ENCODE peak calls at places on chromosome 12, in eight cellular contexts. G is SK-N-SH; Z is OCI-LY7; E is BE2C; U is heart left ventricle; T is CD8-positive, alpha-beta T cell; O is lower lobe of right lung; W is A549. V is an unnamed sample. For H3K9me3, the result is how much of the 10 kb centered on the place peaks cover.

GRCh38 chr12:57456145-57456700 is 1.1 kb downstream of the INHBE start:
- DNase-seq in U (no peak), T (peak), W (peak), G (no peak), E (peak), O (no peak), Z (peak), V (no peak)

GRCh38 chr12:118436986-118437385 is 60.6 kb downstream of the SUDS3 start:
- DNase-seq in T (no peak), G (no peak), W (no peak), O (no peak), Z (no peak), E (no peak), U (no peak), V (no peak)

GRCh38 chr12:65994318-65994717 is 136.2 kb downstream of the LLPH start:
- DNase-seq in E (no peak), O (no peak), G (no peak), W (no peak), Z (no peak), U (no peak), T (no peak), V (no peak)

GRCh38 chr12:50618864-50619609 is 114.3 kb downstream of the DIP2B start:
- DNase-seq in W (no peak), Z (no peak), G (no peak), T (no peak), O (no peak), E (no peak), U (no peak), V (no peak)

GRCh38 chr12:72957454-72957853 is 685.3 kb downstream of the TRHDE start:
- DNase-seq in W (no peak), U (no peak), E (no peak), Z (no peak), T (no peak), O (no peak), G (no peak), V (no peak)

GRCh38 chr12:119683413-119683812 is 15.5 kb downstream of the PRKAB1 start:
- DNase-seq in U (no peak), T (no peak), Z (no peak), W (no peak), E (no peak), O (no peak), G (no peak), V (no peak)

GRCh38 chr12:98291828-98292227 is 223.6 kb upstream of the TMPO start:
- DNase-seq in Z (no peak), T (no peak), W (no peak), O (no peak), U (no peak), G (no peak), E (no peak), V (no peak)

GRCh38 chr12:66693901-66694513 is 15.1 kb upstream of the GRIP1 start:
- DNase-seq in O (no peak), Z (peak), G (peak), W (peak), U (no peak), T (no peak), E (peak), V (no peak)

GRCh38 chr12:75481774-75482173 is 1.2 kb downstream of the GLIPR1 start:
- DNase-seq in G (no peak), U (no peak), T (no peak), E (no peak), O (no peak), W (no peak), Z (peak), V (no peak)

GRCh38 chr12:52634266-52635056 is 16.1 kb upstream of the KRT73 start:
- DNase-seq in O (no peak), Z (no peak), W (no peak), E (no peak), U (peak), T (peak), G (no peak), V (no peak)

GRCh38 chr12:34288963-34289345 is 266.7 kb downstream of the ALG10 start:
- DNase-seq in T (no peak), G (no peak), Z (no peak), O (no peak), U (no peak), E (no peak), W (no peak), V (no peak)

GRCh38 chr12:34287437-34287836 is 265.1 kb downstream of the ALG10 start:
- DNase-seq in W (no peak), T (no peak), Z (no peak), O (no peak), E (no peak), U (no peak), G (peak), V (no peak)

GRCh38 chr12:34289431-34290190 is 267.3 kb downstream of the ALG10 start:
- DNase-seq in Z (no peak), W (no peak), U (peak), T (peak), O (peak), E (no peak), G (no peak), V (peak)

GRCh38 chr12:34286934-34287333 is 264.6 kb downstream of the ALG10 start:
- DNase-seq in W (no peak), G (peak), O (no peak), U (no peak), E (no peak), Z (no peak), T (no peak), V (no peak)

GRCh38 chr12:34287986-34288962 is 266.0 kb downstream of the ALG10 start:
- DNase-seq in G (no peak), U (peak), Z (no peak), T (no peak), W (no peak), O (peak), E (no peak), V (no peak)
- H3K9me3 ChIP-seq in G (under half), U (under half), Z (under half), T (under half), W (under half), O (under half), E (under half), V (under half)

DNA sequence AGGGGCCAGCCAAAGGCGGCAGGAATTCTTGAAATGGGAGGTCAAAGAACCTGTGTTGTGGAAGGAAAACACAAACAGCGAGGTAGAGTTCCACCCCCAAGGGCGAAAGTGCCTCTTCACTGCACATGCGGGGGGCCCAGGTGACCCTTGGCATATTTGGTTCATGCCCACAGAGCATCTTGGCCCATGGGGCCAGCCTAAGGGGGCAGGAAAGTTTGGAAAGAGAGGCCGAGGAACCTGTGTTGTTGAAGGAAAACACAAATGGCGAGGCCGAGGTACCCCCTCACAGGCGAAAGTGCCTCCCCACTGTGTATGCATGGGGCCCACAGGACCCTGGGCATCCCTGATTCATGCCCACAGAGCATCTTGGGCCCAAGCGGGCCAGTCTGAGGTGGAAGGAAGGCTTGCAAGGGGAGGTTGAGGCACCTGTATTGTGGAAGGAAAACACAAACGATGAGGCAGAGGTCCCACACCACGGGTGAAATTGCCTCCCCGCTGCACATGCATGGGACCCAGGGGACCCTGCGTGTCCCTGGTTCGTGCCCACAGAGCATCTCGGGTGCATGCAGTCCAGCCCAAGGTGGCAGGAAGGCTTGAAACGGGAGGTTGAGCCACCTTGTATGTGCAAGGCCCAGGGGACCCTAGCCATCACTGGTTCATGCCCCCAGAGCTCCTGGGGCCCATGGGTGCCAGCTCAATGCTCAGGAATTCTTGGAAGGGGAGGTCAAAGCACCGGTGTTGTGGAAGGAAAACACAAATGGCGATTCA is 384.1 kb downstream of the ALG10 start:
- DNase-seq in O (peak), G (peak), E (peak), T (peak), U (peak), Z (no peak), W (no peak), V (peak)
- H3K9me3 ChIP-seq in O (half or more), G (under half), E (under half), T (under half), U (under half), Z (under half), W (under half), V (under half)

GRCh38 chr12:32047357-32047828 is 59.3 kb upstream of the BICD1 start:
- DNase-seq in U (no peak), W (no peak), O (no peak), T (no peak), Z (no peak), G (no peak), E (no peak), V (no peak)
- H3K9me3 ChIP-seq in U (under half), W (under half), O (under half), T (under half), Z (under half), G (under half), E (under half), V (under half)

DNA sequence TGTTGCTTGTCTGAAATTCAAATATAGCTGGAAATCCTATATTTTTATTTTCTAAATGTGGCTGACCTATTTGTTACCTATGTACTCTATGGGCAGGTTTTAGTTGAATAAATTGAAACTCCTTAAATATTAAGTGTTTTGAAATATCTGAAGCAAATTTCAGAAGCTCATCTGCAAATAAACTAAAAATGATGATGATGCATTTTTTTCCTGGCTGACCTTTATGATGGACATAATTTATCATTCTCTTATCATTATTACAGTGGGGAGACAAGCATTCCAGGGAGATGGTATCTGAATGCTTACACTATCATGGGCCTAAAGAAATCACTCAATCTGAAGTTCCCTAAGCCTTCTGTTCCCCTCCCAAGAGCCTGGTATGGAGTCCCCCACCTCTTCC is 1225.2 kb downstream of the AACS start:
- DNase-seq in T (no peak), G (no peak), E (no peak), O (no peak), Z (no peak), U (no peak), W (no peak), V (no peak)
- H3K9me3 ChIP-seq in T (under half), G (under half), E (under half), O (under half), Z (under half), U (under half), W (under half), V (under half)

DNA sequence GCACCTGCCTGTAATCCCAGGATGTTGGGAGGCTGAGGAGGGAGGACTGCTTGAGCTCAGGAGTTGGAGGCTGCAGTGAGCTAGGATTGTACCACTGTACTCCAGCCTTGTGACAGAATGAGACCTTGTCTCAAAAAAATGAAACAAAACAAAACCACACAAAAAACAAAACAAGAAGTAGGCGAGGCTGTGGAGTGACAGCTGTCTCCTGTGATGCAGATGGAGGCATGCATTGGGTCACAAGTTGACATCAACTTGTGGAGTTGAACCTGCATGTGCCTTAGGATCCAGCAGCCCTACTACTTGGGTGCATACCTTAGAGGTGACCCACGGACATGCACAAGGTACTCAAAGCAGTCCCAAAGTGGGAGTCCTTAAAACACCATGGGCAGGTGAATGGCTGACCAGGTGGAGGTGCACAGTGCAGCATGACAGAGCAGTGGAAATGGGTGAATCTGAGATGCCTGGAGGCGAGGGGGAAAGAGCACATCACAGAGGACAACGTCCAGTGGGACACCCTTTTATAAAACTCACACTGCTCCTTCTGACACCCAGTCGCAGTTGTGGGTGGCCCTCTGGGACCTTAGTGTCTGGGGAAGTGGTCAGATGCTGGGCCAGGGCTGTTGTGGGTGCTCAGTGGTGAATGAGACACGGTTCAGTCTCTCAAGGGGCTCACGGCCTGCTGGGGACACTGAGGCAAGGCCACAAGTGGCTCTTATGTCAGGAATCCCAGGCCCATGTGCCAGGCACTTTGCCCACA is 12.7 kb downstream of the PLBD2 start:
- DNase-seq in U (no peak), G (no peak), W (no peak), Z (no peak), T (no peak), E (no peak), O (no peak), V (no peak)
- H3K9me3 ChIP-seq in U (under half), G (under half), W (under half), Z (under half), T (under half), E (under half), O (under half), V (under half)

GRCh38 chr12:34368079-34368478 is 345.8 kb downstream of the ALG10 start:
- DNase-seq in E (no peak), U (no peak), Z (no peak), T (no peak), W (no peak), O (no peak), G (no peak), V (no peak)

GRCh38 chr12:34373926-34374325 is 351.6 kb downstream of the ALG10 start:
- DNase-seq in G (no peak), U (no peak), E (no peak), W (no peak), Z (no peak), O (no peak), T (no peak), V (no peak)

GRCh38 chr12:34372003-34372402 is 349.7 kb downstream of the ALG10 start:
- DNase-seq in W (no peak), O (no peak), E (no peak), Z (no peak), T (no peak), U (no peak), G (no peak), V (no peak)

GRCh38 chr12:34376133-34376799 is 354.0 kb downstream of the ALG10 start:
- DNase-seq in G (no peak), W (no peak), E (no peak), U (no peak), O (no peak), T (no peak), Z (no peak), V (no peak)

GRCh38 chr12:34371050-34371449 is 348.8 kb downstream of the ALG10 start:
- DNase-seq in T (no peak), G (no peak), O (no peak), Z (no peak), E (no peak), U (no peak), W (no peak), V (no peak)
- H3K9me3 ChIP-seq in T (under half), G (under half), O (under half), Z (under half), E (under half), U (under half), W (under half), V (under half)

V was measured in upper lobe of right lung.